ENCODE peak calls at places on chromosomes 4 and X, in four cellular contexts. Z, R, N and O are unnamed samples.
A peak's percentile ranks its signal among the peaks of the same experiment; 100 is the strongest.

GRCh38 chr4:75830906-75831305 is 71.3 kb downstream of the PPEF2 start:
- DNase-seq in R (no peak), N (no peak), Z (no peak), O (no peak)

GRCh38 chr4:54898941-54899340 is 226.5 kb downstream of the KDR start:
- DNase-seq in R (no peak), N (no peak), Z (no peak), O (no peak)

GRCh38 chrX:28188526-28188925 is 207.3 kb upstream of the DCAF8L1 start:
- DNase-seq in Z (no peak), R (no peak), N (no peak), O (no peak)

GRCh38 chr4:11313157-11313943 is 115.3 kb downstream of the HS3ST1 start:
- DNase-seq in R (no peak), Z (no peak), N (no peak), O (no peak)

GRCh38 chr4:155047755-155048154 is 160.7 kb upstream of the NPY2R start:
- DNase-seq in Z (no peak), N (no peak), R (no peak), O (no peak)

GRCh38 chrX:119790977-119791436 is 423 bp downstream of the RPL39 start:
- DNase-seq in R (no peak), N (peak; percentile 62), Z (peak; percentile 30), O (no peak)

GRCh38 chrX:115330498-115331138 is 41.1 kb downstream of the LUZP4 start:
- DNase-seq in Z (peak; percentile 36), R (peak; percentile 40), N (peak; percentile 67), O (peak; percentile 75)

GRCh38 chr4:139229534-139230039 is 50.4 kb downstream of the MGARP start:
- DNase-seq in R (no peak), N (peak; percentile 59), Z (peak; percentile 50), O (peak; percentile 29)

GRCh38 chr4:74632634-74633033 is 161.7 kb downstream of the BTC start:
- DNase-seq in Z (no peak), N (no peak), R (no peak), O (no peak)

GRCh38 chrX:9928083-9928482 is 39.1 kb upstream of the CLDN34 start:
- DNase-seq in N (no peak), R (no peak), Z (no peak), O (no peak)

DNA sequence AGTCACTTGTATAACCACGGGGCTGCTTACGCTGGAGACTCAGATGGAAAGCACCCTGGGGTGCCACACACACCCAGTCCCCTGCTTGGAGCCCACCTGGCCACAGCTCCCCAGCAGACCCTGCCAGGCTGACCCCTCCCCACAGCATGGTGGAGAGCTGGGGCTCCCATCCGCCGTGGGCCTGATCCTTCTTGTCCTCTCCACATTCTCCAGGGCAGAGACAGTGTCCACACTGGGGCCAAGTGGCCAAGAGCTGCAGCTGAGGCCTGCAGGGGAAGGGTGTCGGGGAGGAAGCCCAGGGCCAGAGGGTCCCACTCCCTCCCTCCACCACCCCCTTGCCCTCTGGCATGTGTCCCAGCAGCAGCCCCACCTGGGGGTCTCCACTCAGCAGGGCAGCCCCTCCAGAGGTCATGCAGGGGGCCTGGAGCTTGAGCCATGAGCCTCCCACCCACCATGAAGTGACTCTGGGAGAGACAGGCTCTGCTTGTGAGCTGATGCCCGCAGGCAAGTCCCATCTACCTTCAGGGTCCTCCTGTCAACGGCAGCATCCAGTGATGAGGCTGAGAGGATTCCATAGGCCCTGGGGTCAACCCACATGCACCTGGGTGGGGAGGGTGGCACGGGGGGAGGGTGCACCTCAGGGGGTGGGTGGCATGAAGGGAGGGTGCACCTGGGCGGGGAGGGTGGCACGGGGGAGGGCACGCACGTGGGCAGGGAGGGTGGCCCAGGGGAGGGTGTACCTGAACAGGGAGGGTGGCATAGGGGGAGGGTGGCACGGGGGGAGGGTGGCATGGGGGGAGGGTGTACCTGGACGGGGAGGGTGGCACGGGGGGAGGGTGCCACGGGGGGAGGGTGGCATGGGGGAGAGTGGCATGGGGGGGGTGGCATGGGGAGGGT is 56.4 kb downstream of the FAM53A start:
- DNase-seq in R (no peak), N (no peak), Z (no peak), O (no peak)
- TF ChIP-seq PBX3 in R (no peak), N (no peak), Z (no peak), O (no peak)

GRCh38 chr4:37991623-37992410 is 31.6 kb downstream of the PTTG2 start:
- DNase-seq in R (no peak), Z (no peak), N (no peak), O (no peak)

GRCh38 chr4:37993806-37994205 is 33.6 kb downstream of the PTTG2 start:
- DNase-seq in Z (no peak), R (no peak), N (no peak), O (no peak)

GRCh38 chr4:37988670-37989069 is 28.5 kb downstream of the PTTG2 start:
- DNase-seq in R (no peak), N (no peak), Z (no peak), O (no peak)

GRCh38 chr4:37989398-37990260 is 29.4 kb downstream of the PTTG2 start:
- DNase-seq in R (no peak), N (no peak), Z (no peak), O (no peak)

DNA sequence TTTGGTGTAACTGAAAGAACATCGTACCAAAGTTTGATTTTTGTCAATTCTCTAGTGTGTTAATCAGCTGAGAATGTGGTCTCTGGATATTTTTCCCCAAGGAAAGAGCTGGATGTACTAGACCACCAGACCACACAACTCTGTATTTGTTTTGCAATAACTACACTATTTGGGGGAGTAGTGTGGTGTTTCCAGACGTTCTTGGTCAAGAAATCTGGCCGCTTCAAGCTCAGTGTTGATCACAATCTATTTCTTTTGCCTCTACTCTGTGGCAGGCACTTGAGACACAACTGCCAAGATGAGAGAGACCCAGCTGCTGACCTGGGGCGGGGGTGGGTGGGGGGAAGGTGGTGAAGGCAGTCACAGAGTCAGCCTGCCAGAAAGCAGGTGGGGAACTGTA is 30.5 kb downstream of the PTTG2 start:
- DNase-seq in N (no peak), R (no peak), Z (no peak), O (no peak)
- TF ChIP-seq PBX3 in N (no peak), R (no peak), Z (no peak), O (no peak)

GRCh38 chrX:153874366-153875125 is 11.4 kb downstream of the L1CAM start:
- DNase-seq in N (no peak), Z (no peak), R (no peak), O (no peak)

GRCh38 chrX:153876112-153876491 is 9.9 kb downstream of the L1CAM start:
- DNase-seq in N (no peak), R (no peak), Z (no peak), O (no peak)

GRCh38 chrX:153873282-153874090 is 12.5 kb downstream of the L1CAM start:
- DNase-seq in R (no peak), Z (no peak), N (peak; percentile 90), O (no peak)

GRCh38 chrX:153874091-153874365 is 11.9 kb downstream of the L1CAM start:
- DNase-seq in R (no peak), N (no peak), Z (no peak), O (no peak)

GRCh38 chrX:153875391-153876111 is 10.4 kb downstream of the L1CAM start:
- DNase-seq in Z (no peak), N (peak; percentile 80), R (no peak), O (no peak)
- TF ChIP-seq PBX3 in Z (peak; percentile 99), N (no peak), R (no peak), O (no peak)

DNA sequence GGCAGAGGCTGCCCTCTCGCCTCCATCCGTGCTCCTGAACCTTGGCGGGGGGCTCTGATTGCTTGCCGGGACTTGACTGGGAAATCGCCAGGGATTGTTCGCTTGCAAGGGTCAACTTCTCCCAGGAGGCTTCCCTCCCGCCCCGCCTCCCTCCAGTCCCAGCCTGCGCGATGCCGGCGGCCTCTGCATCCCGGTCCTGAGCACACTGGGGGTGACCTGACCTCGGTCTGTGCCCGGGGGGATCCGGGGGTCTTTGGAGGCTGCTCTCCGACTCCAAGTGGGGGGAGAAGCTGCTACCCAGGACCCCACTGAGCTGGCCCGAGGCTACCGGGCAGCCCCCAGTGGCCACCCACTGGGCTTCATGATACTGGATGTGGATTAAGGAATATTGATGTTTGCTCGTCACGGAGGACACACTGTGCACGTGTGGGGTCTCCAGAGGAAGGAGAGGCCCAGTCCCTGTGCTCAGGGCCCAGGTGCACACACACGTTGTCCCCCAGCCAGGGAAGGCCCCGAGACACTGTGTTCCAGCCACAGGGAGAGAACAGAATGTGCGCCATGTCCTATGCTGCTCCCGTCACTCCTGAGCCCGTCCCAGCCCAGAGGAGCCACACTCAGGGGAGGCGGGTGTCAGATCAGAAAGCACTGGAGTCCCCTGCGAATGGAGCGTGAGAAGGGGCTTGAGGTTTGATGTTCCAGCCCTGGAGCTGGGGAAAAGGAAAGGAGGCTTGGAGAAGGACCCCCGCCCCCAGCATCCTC is 55.9 kb upstream of the NKX1-1 start:
- DNase-seq in Z (no peak), R (no peak), N (peak; percentile 30), O (no peak)
- TF ChIP-seq PBX3 in Z (no peak), R (no peak), N (no peak), O (no peak)